ENCODE peak calls at places on chromosomes 11 and 22, in four cellular contexts. L is stomach, E is brain microvascular endothelial cell, Q is PC-3. M is an unnamed sample.

GRCh38 chr11:118572914-118573550 is 823 bp downstream of the ARCN1 start:
- DNase-seq in Q (peak; percentile 40), E (peak; percentile 62), L (no peak), M (peak; percentile 50)

GRCh38 chr22:49324527-49325491 is 502.9 kb downstream of the BRD1 start:
- DNase-seq in E (no peak), Q (no peak), L (peak; percentile 22), M (peak; percentile 9)

GRCh38 chr11:18865261-18865660 is 73.7 kb upstream of the PTPN5 start:
- DNase-seq in L (no peak), Q (no peak), E (no peak), M (no peak)

GRCh38 chr11:57477507-57478189 is 17.3 kb downstream of the RTN4RL2 start:
- DNase-seq in L (peak; percentile 86), E (no peak), Q (peak; percentile 61), M (no peak)

GRCh38 chr22:42439821-42440674 is 7.8 kb upstream of the NFAM1 start:
- DNase-seq in Q (peak; percentile 17), L (peak; percentile 30), E (peak; percentile 9), M (no peak)

GRCh38 chr11:107549253-107549953 is 16.1 kb downstream of the ALKBH8 start:
- DNase-seq in Q (peak; percentile 85), L (no peak), E (peak; percentile 25), M (peak; percentile 57)

GRCh38 chr22:29904020-29904419 is 21.0 kb downstream of the MTMR3 start:
- DNase-seq in L (no peak), Q (no peak), E (no peak), M (no peak)

GRCh38 chr22:44622147-44622427 is 79.9 kb upstream of the PRR5 start:
- DNase-seq in Q (peak; percentile 16), E (no peak), L (no peak), M (no peak)

GRCh38 chr22:42400811-42401547 is 31.2 kb downstream of the NFAM1 start:
- DNase-seq in L (no peak), Q (no peak), E (no peak), M (no peak)

GRCh38 chr11:75461136-75461535 is 28.1 kb upstream of the KLHL35 start:
- DNase-seq in L (no peak), Q (no peak), E (no peak), M (peak; percentile 33)

GRCh38 chr11:122159173-122159701 is 43.2 kb upstream of the BLID start:
- DNase-seq in Q (peak; percentile 75), L (no peak), E (no peak), M (peak; percentile 27)

GRCh38 chr11:45071232-45071631 is 75.2 kb upstream of the PRDM11 start:
- DNase-seq in L (no peak), E (no peak), Q (no peak), M (no peak)

M was measured in GM03348.